ENCODE peak calls at places on chromosomes 13 and 19, in four cellular contexts. L is K562, U is H1, X is GM12878. C is an unnamed sample.

GRCh38 chr13:75492389-75492788 is 10.4 kb upstream of the TBC1D4 start:
- DNase-seq in L (no peak), U (no peak), X (no peak), C (no peak)

GRCh38 chr13:73428137-73428536 is 369.3 kb downstream of the KLF5 start:
- DNase-seq in L (no peak), U (no peak), X (no peak), C (no peak)

GRCh38 chr13:24328145-24328544 is 18.8 kb downstream of the C1QTNF9 start:
- DNase-seq in L (no peak), U (no peak), X (no peak), C (no peak)

GRCh38 chr19:45507864-45508680 is 793 bp downstream of the VASP start:
- DNase-seq in L (peak), U (peak), X (no peak), C (no peak)

GRCh38 chr19:17902701-17903100 is 30.1 kb upstream of the CCDC124 start:
- DNase-seq in L (no peak), U (no peak), X (no peak), C (no peak)

GRCh38 chr19:48673436-48674100 is 751 bp upstream of the NTN5 start:
- DNase-seq in L (no peak), U (no peak), X (no peak), C (no peak)

GRCh38 chr19:56927791-56928207 is 87.3 kb upstream of the PEG3 start:
- DNase-seq in L (no peak), U (no peak), X (no peak), C (peak)

GRCh38 chr13:42762917-42763316 is 18.5 kb upstream of the FAM216B start:
- DNase-seq in L (no peak), U (no peak), X (no peak), C (no peak)

GRCh38 chr19:33428627-33429013 is 55.1 kb downstream of the CEBPG start:
- DNase-seq in L (no peak), U (no peak), X (no peak), C (no peak)

GRCh38 chr13:102136735-102137296 is 265.0 kb downstream of the FGF14 start:
- DNase-seq in L (no peak), U (no peak), X (no peak), C (no peak)

GRCh38 chr13:92365904-92366303 is 860.7 kb upstream of the GPC6 start:
- DNase-seq in L (no peak), U (no peak), X (no peak), C (no peak)

GRCh38 chr13:27421101-27421881 is 3.1 kb upstream of the GTF3A start:
- DNase-seq in L (peak), U (no peak), X (no peak), C (no peak)

GRCh38 chr19:923551-924211 is 2.2 kb upstream of the ARID3A start:
- DNase-seq in L (no peak), U (no peak), X (no peak), C (no peak)

GRCh38 chr19:29432677-29433076 is 93.1 kb upstream of the VSTM2B start:
- DNase-seq in L (no peak), U (no peak), X (no peak), C (no peak)

GRCh38 chr13:30639671-30640070 is 22.0 kb downstream of the USPL1 start:
- DNase-seq in L (no peak), U (no peak), X (no peak), C (no peak)

GRCh38 chr19:48746738-48747575 is at the start of gene IZUMO1:
- DNase-seq in L (peak), U (peak), X (no peak), C (no peak)

GRCh38 chr19:55376381-55376933 is at the start of gene TMEM190:
- DNase-seq in L (peak), U (peak), X (no peak), C (no peak)

GRCh38 chr13:31044658-31045620 is 112.5 kb downstream of the TEX26 start:
- DNase-seq in L (no peak), U (no peak), X (peak), C (no peak)

GRCh38 chr19:46429999-46430398 is 1.3 kb upstream of the PNMA8C start:
- DNase-seq in L (no peak), U (no peak), X (no peak), C (no peak)

GRCh38 chr19:4534836-4535658 is at the start of gene PLIN5:
- DNase-seq in L (peak), U (peak), X (peak), C (peak)

GRCh38 chr13:83449666-83450395 is 432.4 kb downstream of the SLITRK1 start:
- DNase-seq in L (no peak), U (no peak), X (no peak), C (no peak)

GRCh38 chr19:12752056-12752781 is 628 bp downstream of the BEST2 start:
- DNase-seq in L (no peak), U (no peak), X (no peak), C (no peak)

GRCh38 chr13:51619614-51620013 is 35.4 kb downstream of the WDFY2 start:
- DNase-seq in L (no peak), U (no peak), X (no peak), C (no peak)

GRCh38 chr19:6424190-6424938 is at the start of gene KHSRP:
- DNase-seq in L (peak), U (peak), X (no peak), C (no peak)

GRCh38 chr13:79904581-79904980 is 423.6 kb downstream of the NDFIP2 start:
- DNase-seq in L (no peak), U (no peak), X (no peak), C (no peak)

GRCh38 chr19:416416-416815 is 7.5 kb upstream of the C2CD4C start:
- DNase-seq in L (no peak), U (no peak), X (no peak), C (no peak)

GRCh38 chr19:51439021-51439465 is 19.2 kb downstream of the SIGLEC8 start:
- DNase-seq in L (peak), U (no peak), X (no peak), C (peak)

GRCh38 chr19:51690359-51691121 is 2.6 kb upstream of the SPACA6 start:
- DNase-seq in L (peak), U (peak), X (no peak), C (no peak)

GRCh38 chr19:53907193-53907581 is 1.9 kb upstream of the CACNG7 start:
- DNase-seq in L (no peak), U (no peak), X (no peak), C (no peak)

GRCh38 chr19:15108145-15108844 is 1.1 kb downstream of the SYDE1 start:
- DNase-seq in L (no peak), U (no peak), X (no peak), C (no peak)

GRCh38 chr13:66312312-66313087 is 917.6 kb downstream of the PCDH9 start:
- DNase-seq in L (no peak), U (no peak), X (no peak), C (peak)

GRCh38 chr19:30159636-30160035 is 212.5 kb upstream of the ZNF536 start:
- DNase-seq in L (no peak), U (no peak), X (no peak), C (no peak)

GRCh38 chr13:79995334-79995733 is 345.6 kb downstream of the SPRY2 start:
- DNase-seq in L (no peak), U (no peak), X (no peak), C (no peak)

GRCh38 chr19:53639471-53639870 is 7.7 kb downstream of the DPRX start:
- DNase-seq in L (no peak), U (no peak), X (no peak), C (no peak)

GRCh38 chr13:99572131-99572530 is 70.9 kb downstream of the TM9SF2 start:
- DNase-seq in L (no peak), U (no peak), X (no peak), C (no peak)

GRCh38 chr13:114136576-114136975 is 4.2 kb upstream of the RASA3 start:
- DNase-seq in L (no peak), U (no peak), X (no peak), C (no peak)

GRCh38 chr19:51686171-51686570 is 7.0 kb upstream of the SPACA6 start:
- DNase-seq in L (no peak), U (no peak), X (no peak), C (no peak)

GRCh38 chr19:2034729-2035589 is 16.1 kb downstream of the MKNK2 start:
- DNase-seq in L (peak), U (peak), X (no peak), C (no peak)

GRCh38 chr19:39405261-39405912 is 1.3 kb upstream of the ZFP36 start:
- DNase-seq in L (no peak), U (no peak), X (no peak), C (no peak)
- TF ChIP-seq HDAC6 in L (no peak), U (no peak), X (no peak), C (no peak)

GRCh38 chr13:21347753-21348318 is 111.3 kb downstream of the ZDHHC20 start:
- DNase-seq in L (no peak), U (no peak), X (no peak), C (no peak)

GRCh38 chr13:21344662-21345176 is 114.4 kb downstream of the ZDHHC20 start:
- DNase-seq in L (no peak), U (no peak), X (no peak), C (no peak)

GRCh38 chr13:21342699-21343442 is 116.2 kb downstream of the ZDHHC20 start:
- DNase-seq in L (no peak), U (no peak), X (no peak), C (no peak)

GRCh38 chr13:21343659-21344058 is 115.4 kb downstream of the ZDHHC20 start:
- DNase-seq in L (no peak), U (no peak), X (no peak), C (no peak)

DNA sequence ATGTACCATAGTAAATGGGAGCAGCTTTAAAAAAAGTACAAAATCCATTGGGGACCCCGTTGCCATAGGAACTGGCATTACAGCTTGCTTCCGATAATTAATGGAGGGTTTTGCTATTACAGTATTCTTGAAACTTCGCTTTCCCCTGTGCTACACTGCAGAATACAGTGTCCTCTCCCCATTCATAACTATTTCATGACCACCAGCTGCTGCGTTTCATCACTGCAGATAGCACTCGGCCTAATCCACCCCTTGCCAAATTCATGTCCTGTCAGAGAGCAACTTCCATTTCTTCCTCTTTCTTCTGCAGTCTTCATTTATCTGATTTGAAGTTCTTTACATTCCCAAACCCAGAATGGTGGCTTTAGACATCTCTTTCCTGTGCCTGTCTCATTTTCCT is 110.3 kb downstream of the ZDHHC20 start:
- DNase-seq in L (no peak), U (no peak), X (no peak), C (no peak)
- TF ChIP-seq HDAC6 in L (no peak), U (no peak), X (no peak), C (no peak)

GRCh38 chr13:106373304-106373988 is 162.0 kb downstream of the EFNB2 start:
- DNase-seq in L (no peak), U (no peak), X (no peak), C (no peak)
- TF ChIP-seq HDAC6 in L (no peak), U (no peak), X (no peak), C (no peak)

DNA sequence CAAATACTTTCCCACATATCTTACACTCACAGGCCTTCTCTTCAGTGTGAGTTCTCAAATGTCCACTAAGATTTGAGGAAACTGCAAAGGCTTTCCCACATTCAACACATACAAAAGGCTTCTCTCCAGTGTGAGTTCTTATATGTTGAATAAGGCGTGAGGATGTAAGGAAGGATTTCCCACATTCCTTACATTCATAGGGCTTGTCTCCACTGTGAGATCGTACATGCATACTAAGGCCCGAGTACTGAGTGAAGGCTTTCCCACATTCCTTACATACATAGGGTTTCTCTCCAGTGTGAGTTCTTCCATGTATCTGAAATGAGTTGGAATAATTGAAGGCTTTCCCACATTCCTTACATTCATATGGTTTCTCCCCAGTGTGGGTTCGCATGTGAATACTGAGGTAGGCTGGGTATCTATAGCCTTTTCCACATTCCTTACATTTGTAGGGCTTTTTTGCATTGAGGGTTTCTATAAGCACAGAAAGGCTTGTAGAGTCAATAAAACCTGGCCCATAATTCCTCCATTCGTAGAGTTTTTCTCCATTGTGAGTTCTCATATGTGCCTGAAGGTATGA is 9.6 kb downstream of the ZNF426 start:
- DNase-seq in L (no peak), U (no peak), X (no peak), C (no peak)
- TF ChIP-seq HDAC6 in L (no peak), U (no peak), X (no peak), C (no peak)

DNA sequence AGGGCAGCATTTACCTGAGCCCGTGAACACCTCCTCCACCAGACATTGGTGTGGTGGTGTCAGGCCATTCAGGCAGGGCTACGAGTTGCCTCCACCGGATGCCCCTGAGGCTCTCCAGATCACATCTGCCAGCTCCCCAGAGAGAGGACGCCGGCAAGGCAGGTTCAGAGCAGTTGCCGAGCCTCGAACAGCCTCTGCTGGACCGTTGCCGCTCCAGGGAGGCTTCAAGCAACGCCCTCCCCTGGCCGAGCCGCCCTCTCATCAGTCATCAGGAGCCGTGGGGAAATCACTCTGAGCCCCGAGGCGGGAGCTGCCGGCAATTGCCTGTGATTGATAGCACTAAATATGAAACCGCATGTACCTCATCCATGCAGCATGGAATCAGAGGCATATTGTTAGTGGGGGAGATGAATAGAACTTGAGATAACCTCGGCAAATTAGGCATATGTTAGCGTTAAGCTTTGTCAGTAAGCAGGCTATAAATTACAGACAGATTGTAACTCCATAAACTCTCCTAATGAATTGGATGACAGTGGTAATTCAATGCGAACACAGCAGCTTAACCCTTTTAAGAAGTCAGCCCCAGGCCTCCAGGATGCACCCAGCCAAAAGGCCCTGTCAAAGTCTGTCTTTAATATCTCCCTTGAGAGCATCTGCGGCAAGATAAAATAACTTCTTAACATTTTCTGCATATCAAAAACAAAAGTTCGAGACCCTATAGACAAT is 29.8 kb upstream of the SPACA7 start:
- DNase-seq in L (no peak), U (peak), X (no peak), C (no peak)
- TF ChIP-seq HDAC6 in L (no peak), U (no peak), X (no peak), C (no peak)

GRCh38 chr19:19087676-19088075 is 23.9 kb downstream of the SLC25A42 start:
- DNase-seq in L (no peak), U (no peak), X (no peak), C (no peak)
- TF ChIP-seq HDAC6 in L (no peak), U (no peak), X (no peak), C (no peak)

DNA sequence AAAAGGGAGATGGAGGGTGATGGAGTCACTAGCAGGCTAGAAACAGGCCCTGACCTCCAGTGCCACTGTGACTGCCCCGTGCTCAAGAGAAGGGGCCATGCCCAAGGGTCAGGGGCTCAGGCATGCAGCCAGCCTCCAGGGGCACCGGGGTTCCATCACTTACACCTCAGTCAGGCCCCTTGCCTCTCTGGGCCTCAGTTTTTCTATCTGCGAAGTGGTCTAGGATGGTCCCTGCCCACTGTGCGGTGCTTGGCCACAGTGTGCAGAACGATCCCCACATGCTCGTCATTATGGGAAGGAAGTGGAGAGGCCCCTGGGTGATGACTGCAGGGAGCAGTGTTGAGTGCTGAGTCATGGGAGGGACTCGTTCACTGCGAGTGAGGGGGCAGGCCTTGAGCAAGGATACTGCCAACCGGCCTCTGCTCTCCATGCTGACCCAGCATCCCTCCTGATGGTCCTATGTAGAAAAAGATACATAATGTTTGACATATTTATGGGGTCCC is 23.1 kb downstream of the TMED1 start:
- DNase-seq in L (peak), U (no peak), X (no peak), C (no peak)
- TF ChIP-seq HDAC6 in L (no peak), U (no peak), X (no peak), C (no peak)

C was measured in HepG2.